ENCODE peak calls at places on chromosomes 6 and 20, in five cellular contexts. L, B, C, Z and P are unnamed samples.
A peak's percentile ranks its signal among the peaks of the same experiment; 100 is the strongest.

GRCh38 chr20:32528905-32529670 is 56.0 kb downstream of the NOL4L start:
- DNase-seq in L (no peak), B (no peak), C (no peak), Z (no peak), P (no peak)

GRCh38 chr6:19837511-19838441 is 606 bp downstream of the ID4 start:
- DNase-seq in L (peak; percentile 43), B (peak; percentile 58), C (no peak), Z (peak; percentile 41), P (no peak)

GRCh38 chr20:8443464-8444072 is 311.5 kb downstream of the PLCB1 start:
- DNase-seq in L (no peak), B (peak; percentile 13), C (no peak), Z (no peak), P (no peak)

GRCh38 chr6:143569035-143569434 is 57.5 kb upstream of the FUCA2 start:
- DNase-seq in L (no peak), B (peak; percentile 70), C (no peak), Z (no peak), P (no peak)

GRCh38 chr6:17086469-17086868 is 15.4 kb upstream of the STMND1 start:
- DNase-seq in L (peak; percentile 69), B (peak; percentile 10), C (peak; percentile 50), Z (peak; percentile 50), P (peak; percentile 7)

GRCh38 chr6:124512431-124512830 is 449.8 kb upstream of the RNF217 start:
- DNase-seq in L (no peak), B (no peak), C (no peak), Z (no peak), P (no peak)

GRCh38 chr20:42483694-42484303 is 705.9 kb downstream of the PTPRT start:
- DNase-seq in L (peak; percentile 33), B (peak; percentile 23), C (no peak), Z (no peak), P (no peak)

GRCh38 chr20:21411725-21412124 is 14.4 kb upstream of the NKX2-4 start:
- DNase-seq in L (no peak), B (no peak), C (no peak), Z (no peak), P (no peak)

GRCh38 chr20:32520927-32521203 is 64.3 kb downstream of the NOL4L start:
- DNase-seq in L (no peak), B (no peak), C (no peak), Z (no peak), P (no peak)

GRCh38 chr6:170459451-170459850 is 93.7 kb downstream of the PSMB1 start:
- DNase-seq in L (no peak), B (no peak), C (no peak), Z (peak; percentile 79), P (no peak)

GRCh38 chr20:6178537-6178936 is 55.7 kb upstream of the FERMT1 start:
- DNase-seq in L (no peak), B (peak; percentile 38), C (peak; percentile 3), Z (no peak), P (no peak)

GRCh38 chr6:77448546-77448945 is 14.7 kb downstream of the HTR1B start:
- DNase-seq in L (no peak), B (no peak), C (no peak), Z (no peak), P (no peak)

GRCh38 chr20:62805365-62805710 is 703 bp downstream of the OGFR start:
- DNase-seq in L (no peak), B (peak; percentile 49), C (no peak), Z (peak; percentile 75), P (no peak)

GRCh38 chr6:16898640-16899428 is 137.6 kb upstream of the ATXN1 start:
- DNase-seq in L (no peak), B (no peak), C (no peak), Z (no peak), P (no peak)

GRCh38 chr20:34791289-34792020 is 34.0 kb downstream of the NCOA6 start:
- DNase-seq in L (no peak), B (no peak), C (peak; percentile 10), Z (no peak), P (peak; percentile 48)

GRCh38 chr6:38974389-38975133 is 74.0 kb upstream of the GLP1R start:
- DNase-seq in L (no peak), B (no peak), C (no peak), Z (no peak), P (no peak)

GRCh38 chr20:36498386-36499179 is 42.7 kb upstream of the MYL9 start:
- DNase-seq in L (no peak), B (no peak), C (no peak), Z (no peak), P (no peak)

GRCh38 chr6:159077123-159077522 is 32.3 kb upstream of the TAGAP start:
- DNase-seq in L (no peak), B (no peak), C (no peak), Z (no peak), P (no peak)

GRCh38 chr6:14228571-14228970 is 111.0 kb downstream of the CD83 start:
- DNase-seq in L (peak; percentile 25), B (no peak), C (no peak), Z (no peak), P (no peak)

GRCh38 chr20:3563548-3564177 is 92.8 kb downstream of the ATRN start:
- DNase-seq in L (peak; percentile 21), B (peak; percentile 42), C (peak; percentile 7), Z (peak; percentile 23), P (peak; percentile 25)

GRCh38 chr20:61493798-61494305 is 241.8 kb downstream of the CDH4 start:
- DNase-seq in L (no peak), B (no peak), C (no peak), Z (no peak), P (no peak)

GRCh38 chr20:2108987-2109386 is 7.4 kb downstream of the STK35 start:
- DNase-seq in L (no peak), B (no peak), C (peak; percentile 42), Z (no peak), P (no peak)

GRCh38 chr6:16985484-16986284 is 116.2 kb upstream of the STMND1 start:
- DNase-seq in L (no peak), B (no peak), C (peak; percentile 69), Z (no peak), P (no peak)

GRCh38 chr6:3340358-3340798 is 81.6 kb downstream of the PSMG4 start:
- DNase-seq in L (no peak), B (no peak), C (no peak), Z (no peak), P (no peak)

GRCh38 chr6:7246401-7247178 is 66.4 kb downstream of the SSR1 start:
- DNase-seq in L (no peak), B (no peak), C (no peak), Z (no peak), P (no peak)

GRCh38 chr6:158559895-158560786 is at the start of gene TMEM181:
- DNase-seq in L (peak; percentile 85), B (peak; percentile 88), C (peak; percentile 38), Z (peak; percentile 95), P (peak; percentile 21)

GRCh38 chr6:74871757-74872156 is 334.1 kb downstream of the COL12A1 start:
- DNase-seq in L (no peak), B (no peak), C (no peak), Z (no peak), P (no peak)

GRCh38 chr6:124670801-124671200 is 291.4 kb upstream of the RNF217 start:
- DNase-seq in L (no peak), B (peak; percentile 68), C (no peak), Z (no peak), P (no peak)

GRCh38 chr6:35073766-35074471 is 67.2 kb downstream of the TCP11 start:
- DNase-seq in L (no peak), B (no peak), C (no peak), Z (no peak), P (no peak)

GRCh38 chr6:144217264-144217663 is 66.9 kb downstream of the STX11 start:
- DNase-seq in L (no peak), B (peak; percentile 18), C (no peak), Z (no peak), P (no peak)

GRCh38 chr20:41655966-41656685 is 37.9 kb upstream of the CHD6 start:
- DNase-seq in L (no peak), B (peak; percentile 96), C (no peak), Z (no peak), P (no peak)

GRCh38 chr6:138815221-138815620 is 19.3 kb downstream of the ECT2L start:
- DNase-seq in L (no peak), B (peak; percentile 52), C (no peak), Z (no peak), P (no peak)

GRCh38 chr20:37999526-38000263 is 33.6 kb downstream of the TTI1 start:
- DNase-seq in L (no peak), B (no peak), C (no peak), Z (no peak), P (no peak)

GRCh38 chr6:47780510-47781356 is 1.1 kb upstream of the OPN5 start:
- DNase-seq in L (peak; percentile 34), B (peak; percentile 69), C (peak; percentile 38), Z (peak; percentile 56), P (no peak)

GRCh38 chr6:147449405-147450161 is 58.9 kb upstream of the SAMD5 start:
- DNase-seq in L (no peak), B (peak; percentile 72), C (no peak), Z (no peak), P (no peak)